ENCODE peak calls at places on chromosomes 12 and 14, in eight cellular contexts. One of them, this sample, is unnamed.
A peak's percentile ranks its signal among the peaks of the same experiment; 100 is the strongest.

GRCh38 chr14:77681196-77682157 is 26.3 kb downstream of the ALKBH1 start:
- DNase-seq in NT2/D1: no peak
- DNase-seq in colonic mucosa: peak; percentile 78
- DNase-seq in endothelial cell of umbilical vein: no peak
- DNase-seq in CD8-positive, alpha-beta memory T cell: no peak
- DNase-seq in neuronal stem cell: no peak
- DNase-seq in cardiac muscle cell: no peak
- DNase-seq in fibroblast of lung: peak; percentile 36
- DNase-seq in this sample: no peak

GRCh38 chr12:96193725-96194571 is at the start of gene ELK3:
- DNase-seq in fibroblast of lung: peak; percentile 70
- DNase-seq in neuronal stem cell: no peak
- DNase-seq in endothelial cell of umbilical vein: peak; percentile 95
- DNase-seq in NT2/D1: peak; percentile 38
- DNase-seq in cardiac muscle cell: peak; percentile 87
- DNase-seq in CD8-positive, alpha-beta memory T cell: peak; percentile 55
- DNase-seq in colonic mucosa: peak; percentile 75
- DNase-seq in this sample: peak; percentile 58

GRCh38 chr12:26266881-26267280 is 71.5 kb downstream of the SSPN start:
- DNase-seq in neuronal stem cell: no peak
- DNase-seq in endothelial cell of umbilical vein: no peak
- DNase-seq in fibroblast of lung: peak; percentile 12
- DNase-seq in CD8-positive, alpha-beta memory T cell: no peak
- DNase-seq in colonic mucosa: no peak
- DNase-seq in cardiac muscle cell: no peak
- DNase-seq in NT2/D1: no peak
- DNase-seq in this sample: no peak

GRCh38 chr12:121575952-121576615 is 4.7 kb downstream of the KDM2B start:
- DNase-seq in fibroblast of lung: no peak
- DNase-seq in neuronal stem cell: peak; percentile 29
- DNase-seq in endothelial cell of umbilical vein: no peak
- DNase-seq in NT2/D1: no peak
- DNase-seq in CD8-positive, alpha-beta memory T cell: no peak
- DNase-seq in colonic mucosa: no peak
- DNase-seq in cardiac muscle cell: peak; percentile 49
- DNase-seq in this sample: no peak

GRCh38 chr12:58067610-58068387 is 126.4 kb downstream of the ATP23 start:
- DNase-seq in CD8-positive, alpha-beta memory T cell: no peak
- DNase-seq in neuronal stem cell: no peak
- DNase-seq in colonic mucosa: no peak
- DNase-seq in fibroblast of lung: peak; percentile 96
- DNase-seq in NT2/D1: no peak
- DNase-seq in endothelial cell of umbilical vein: no peak
- DNase-seq in cardiac muscle cell: peak; percentile 29
- DNase-seq in this sample: no peak

GRCh38 chr12:195191-195590 is 18.8 kb downstream of the SLC6A12 start:
- DNase-seq in colonic mucosa: no peak
- DNase-seq in cardiac muscle cell: no peak
- DNase-seq in NT2/D1: no peak
- DNase-seq in neuronal stem cell: no peak
- DNase-seq in fibroblast of lung: no peak
- DNase-seq in endothelial cell of umbilical vein: no peak
- DNase-seq in CD8-positive, alpha-beta memory T cell: no peak
- DNase-seq in this sample: no peak

GRCh38 chr14:76953196-76953945 is 75.1 kb downstream of the IRF2BPL start:
- DNase-seq in endothelial cell of umbilical vein: peak; percentile 72
- DNase-seq in CD8-positive, alpha-beta memory T cell: peak; percentile 53
- DNase-seq in colonic mucosa: peak; percentile 78
- DNase-seq in neuronal stem cell: no peak
- DNase-seq in cardiac muscle cell: peak; percentile 77
- DNase-seq in fibroblast of lung: peak; percentile 78
- DNase-seq in NT2/D1: no peak
- DNase-seq in this sample: no peak

GRCh38 chr12:108349245-108349644 is 10.1 kb upstream of the CMKLR1 start:
- DNase-seq in NT2/D1: no peak
- DNase-seq in fibroblast of lung: no peak
- DNase-seq in CD8-positive, alpha-beta memory T cell: no peak
- DNase-seq in colonic mucosa: no peak
- DNase-seq in neuronal stem cell: no peak
- DNase-seq in endothelial cell of umbilical vein: no peak
- DNase-seq in cardiac muscle cell: no peak
- DNase-seq in this sample: no peak

GRCh38 chr14:33943081-33943480 is 7.8 kb downstream of the EGLN3 start:
- DNase-seq in neuronal stem cell: no peak
- DNase-seq in endothelial cell of umbilical vein: no peak
- DNase-seq in CD8-positive, alpha-beta memory T cell: no peak
- DNase-seq in colonic mucosa: peak; percentile 65
- DNase-seq in cardiac muscle cell: no peak
- DNase-seq in fibroblast of lung: no peak
- DNase-seq in NT2/D1: no peak
- DNase-seq in this sample: no peak

GRCh38 chr12:90064759-90065158 is 356.1 kb upstream of the ATP2B1 start:
- DNase-seq in neuronal stem cell: no peak
- DNase-seq in colonic mucosa: no peak
- DNase-seq in endothelial cell of umbilical vein: no peak
- DNase-seq in fibroblast of lung: no peak
- DNase-seq in CD8-positive, alpha-beta memory T cell: no peak
- DNase-seq in NT2/D1: no peak
- DNase-seq in cardiac muscle cell: peak; percentile 28
- DNase-seq in this sample: no peak

GRCh38 chr12:76123301-76124212 is 39.1 kb upstream of the NAP1L1 start:
- DNase-seq in neuronal stem cell: no peak
- DNase-seq in cardiac muscle cell: peak; percentile 42
- DNase-seq in NT2/D1: no peak
- DNase-seq in colonic mucosa: no peak
- DNase-seq in CD8-positive, alpha-beta memory T cell: no peak
- DNase-seq in endothelial cell of umbilical vein: peak; percentile 79
- DNase-seq in fibroblast of lung: peak; percentile 75
- DNase-seq in this sample: no peak

GRCh38 chr12:54082402-54082892 is 28.8 kb downstream of the HOXC4 start:
- DNase-seq in colonic mucosa: peak; percentile 19
- DNase-seq in endothelial cell of umbilical vein: no peak
- DNase-seq in neuronal stem cell: no peak
- DNase-seq in NT2/D1: no peak
- DNase-seq in cardiac muscle cell: peak; percentile 14
- DNase-seq in CD8-positive, alpha-beta memory T cell: peak; percentile 58
- DNase-seq in fibroblast of lung: peak; percentile 14
- DNase-seq in this sample: no peak

GRCh38 chr12:106645465-106646330 is 62.9 kb downstream of the RFX4 start:
- DNase-seq in fibroblast of lung: no peak
- DNase-seq in endothelial cell of umbilical vein: no peak
- DNase-seq in colonic mucosa: no peak
- DNase-seq in neuronal stem cell: no peak
- DNase-seq in CD8-positive, alpha-beta memory T cell: no peak
- DNase-seq in NT2/D1: no peak
- DNase-seq in cardiac muscle cell: no peak
- DNase-seq in this sample: no peak

GRCh38 chr14:65206448-65207096 is 104.3 kb upstream of the MAX start:
- DNase-seq in cardiac muscle cell: no peak
- DNase-seq in fibroblast of lung: peak; percentile 86
- DNase-seq in NT2/D1: no peak
- DNase-seq in neuronal stem cell: no peak
- DNase-seq in CD8-positive, alpha-beta memory T cell: no peak
- DNase-seq in colonic mucosa: no peak
- DNase-seq in endothelial cell of umbilical vein: no peak
- DNase-seq in this sample: no peak

GRCh38 chr14:68547305-68548193 is 245.3 kb downstream of the ZFP36L1 start:
- DNase-seq in fibroblast of lung: peak; percentile 90
- DNase-seq in CD8-positive, alpha-beta memory T cell: no peak
- DNase-seq in neuronal stem cell: no peak
- DNase-seq in NT2/D1: no peak
- DNase-seq in cardiac muscle cell: peak; percentile 92
- DNase-seq in colonic mucosa: no peak
- DNase-seq in endothelial cell of umbilical vein: no peak
- DNase-seq in this sample: no peak

GRCh38 chr14:23182372-23183014 is 967 bp downstream of the SLC7A8 start:
- DNase-seq in fibroblast of lung: no peak
- DNase-seq in endothelial cell of umbilical vein: peak; percentile 16
- DNase-seq in colonic mucosa: peak; percentile 84
- DNase-seq in NT2/D1: no peak
- DNase-seq in cardiac muscle cell: no peak
- DNase-seq in CD8-positive, alpha-beta memory T cell: peak; percentile 33
- DNase-seq in neuronal stem cell: no peak
- DNase-seq in this sample: no peak

GRCh38 chr12:12379831-12380730 is 23.2 kb downstream of the BORCS5 start:
- DNase-seq in colonic mucosa: no peak
- DNase-seq in cardiac muscle cell: peak; percentile 22
- DNase-seq in endothelial cell of umbilical vein: no peak
- DNase-seq in NT2/D1: no peak
- DNase-seq in fibroblast of lung: peak; percentile 56
- DNase-seq in neuronal stem cell: no peak
- DNase-seq in CD8-positive, alpha-beta memory T cell: peak; percentile 81
- DNase-seq in this sample: peak; percentile 30

GRCh38 chr12:88247241-88247643 is 105.1 kb downstream of the TMTC3 start:
- DNase-seq in neuronal stem cell: no peak
- DNase-seq in CD8-positive, alpha-beta memory T cell: no peak
- DNase-seq in colonic mucosa: no peak
- DNase-seq in endothelial cell of umbilical vein: peak; percentile 46
- DNase-seq in NT2/D1: no peak
- DNase-seq in fibroblast of lung: peak; percentile 93
- DNase-seq in cardiac muscle cell: peak; percentile 85
- DNase-seq in this sample: no peak

GRCh38 chr12:2284857-2285256 is 232.1 kb downstream of the CACNA1C start:
- DNase-seq in NT2/D1: peak; percentile 93
- DNase-seq in CD8-positive, alpha-beta memory T cell: no peak
- DNase-seq in endothelial cell of umbilical vein: peak; percentile 31
- DNase-seq in cardiac muscle cell: peak; percentile 88
- DNase-seq in fibroblast of lung: peak; percentile 79
- DNase-seq in colonic mucosa: peak; percentile 79
- DNase-seq in neuronal stem cell: peak; percentile 59
- DNase-seq in this sample: no peak

GRCh38 chr12:989751-990278 is 1.2 kb upstream of the ERC1 start:
- DNase-seq in colonic mucosa: peak; percentile 27
- DNase-seq in neuronal stem cell: peak; percentile 21
- DNase-seq in endothelial cell of umbilical vein: peak; percentile 78
- DNase-seq in fibroblast of lung: peak; percentile 81
- DNase-seq in CD8-positive, alpha-beta memory T cell: peak; percentile 10
- DNase-seq in NT2/D1: no peak
- DNase-seq in cardiac muscle cell: peak; percentile 74
- DNase-seq in this sample: no peak

GRCh38 chr12:4449862-4450222 is 4.2 kb upstream of the FGF6 start:
- DNase-seq in neuronal stem cell: no peak
- DNase-seq in fibroblast of lung: no peak
- DNase-seq in colonic mucosa: no peak
- DNase-seq in endothelial cell of umbilical vein: no peak
- DNase-seq in CD8-positive, alpha-beta memory T cell: no peak
- DNase-seq in cardiac muscle cell: no peak
- DNase-seq in NT2/D1: no peak
- DNase-seq in this sample: no peak
- H3K9me3 ChIP-seq in neuronal stem cell: no peaks in the 10 kb centered on the region
- H3K9me3 ChIP-seq in fibroblast of lung: no peaks in the 10 kb centered on the region
- H3K9me3 ChIP-seq in colonic mucosa: no peaks in the 10 kb centered on the region
- H3K9me3 ChIP-seq in endothelial cell of umbilical vein: no peaks in the 10 kb centered on the region
- H3K9me3 ChIP-seq in CD8-positive, alpha-beta memory T cell: no peaks in the 10 kb centered on the region
- H3K9me3 ChIP-seq in cardiac muscle cell: no peaks in the 10 kb centered on the region
- H3K9me3 ChIP-seq in NT2/D1: peaks cover 19% of the 10 kb centered on the region
- H3K9me3 ChIP-seq in this sample: no peaks in the 10 kb centered on the region

GRCh38 chr14:37834275-37834674 is 238.8 kb downstream of the TTC6 start:
- DNase-seq in neuronal stem cell: no peak
- DNase-seq in endothelial cell of umbilical vein: no peak
- DNase-seq in NT2/D1: no peak
- DNase-seq in CD8-positive, alpha-beta memory T cell: no peak
- DNase-seq in cardiac muscle cell: no peak
- DNase-seq in fibroblast of lung: no peak
- DNase-seq in colonic mucosa: no peak
- DNase-seq in this sample: no peak
- H3K9me3 ChIP-seq in neuronal stem cell: peaks cover 3% of the 10 kb centered on the region
- H3K9me3 ChIP-seq in endothelial cell of umbilical vein: no peaks in the 10 kb centered on the region
- H3K9me3 ChIP-seq in NT2/D1: no peaks in the 10 kb centered on the region
- H3K9me3 ChIP-seq in CD8-positive, alpha-beta memory T cell: no peaks in the 10 kb centered on the region
- H3K9me3 ChIP-seq in cardiac muscle cell: no peaks in the 10 kb centered on the region
- H3K9me3 ChIP-seq in fibroblast of lung: no peaks in the 10 kb centered on the region
- H3K9me3 ChIP-seq in colonic mucosa: no peaks in the 10 kb centered on the region
- H3K9me3 ChIP-seq in this sample: peaks cover 3% of the 10 kb centered on the region

GRCh38 chr14:66268802-66269334 is 217.3 kb upstream of the CCDC196 start:
- DNase-seq in cardiac muscle cell: no peak
- DNase-seq in CD8-positive, alpha-beta memory T cell: no peak
- DNase-seq in fibroblast of lung: no peak
- DNase-seq in neuronal stem cell: no peak
- DNase-seq in colonic mucosa: no peak
- DNase-seq in endothelial cell of umbilical vein: no peak
- DNase-seq in NT2/D1: no peak
- DNase-seq in this sample: no peak
- H3K9me3 ChIP-seq in cardiac muscle cell: no peaks in the 10 kb centered on the region
- H3K9me3 ChIP-seq in CD8-positive, alpha-beta memory T cell: no peaks in the 10 kb centered on the region
- H3K9me3 ChIP-seq in fibroblast of lung: no peaks in the 10 kb centered on the region
- H3K9me3 ChIP-seq in neuronal stem cell: no peaks in the 10 kb centered on the region
- H3K9me3 ChIP-seq in colonic mucosa: no peaks in the 10 kb centered on the region
- H3K9me3 ChIP-seq in endothelial cell of umbilical vein: no peaks in the 10 kb centered on the region
- H3K9me3 ChIP-seq in NT2/D1: no peaks in the 10 kb centered on the region
- H3K9me3 ChIP-seq in this sample: no peaks in the 10 kb centered on the region

GRCh38 chr12:38158428-38159091 is 158.0 kb upstream of the ALG10B start:
- DNase-seq in colonic mucosa: peak; percentile 9
- DNase-seq in fibroblast of lung: no peak
- DNase-seq in CD8-positive, alpha-beta memory T cell: no peak
- DNase-seq in neuronal stem cell: no peak
- DNase-seq in NT2/D1: no peak
- DNase-seq in endothelial cell of umbilical vein: no peak
- DNase-seq in cardiac muscle cell: no peak
- DNase-seq in this sample: no peak

GRCh38 chr12:38155526-38156496 is 160.8 kb upstream of the ALG10B start:
- DNase-seq in cardiac muscle cell: no peak
- DNase-seq in neuronal stem cell: no peak
- DNase-seq in NT2/D1: no peak
- DNase-seq in fibroblast of lung: no peak
- DNase-seq in endothelial cell of umbilical vein: no peak
- DNase-seq in CD8-positive, alpha-beta memory T cell: no peak
- DNase-seq in colonic mucosa: peak; percentile 13
- DNase-seq in this sample: no peak

GRCh38 chr12:38157933-38158401 is 158.6 kb upstream of the ALG10B start:
- DNase-seq in neuronal stem cell: no peak
- DNase-seq in CD8-positive, alpha-beta memory T cell: no peak
- DNase-seq in endothelial cell of umbilical vein: no peak
- DNase-seq in NT2/D1: no peak
- DNase-seq in colonic mucosa: peak; percentile 9
- DNase-seq in fibroblast of lung: no peak
- DNase-seq in cardiac muscle cell: no peak
- DNase-seq in this sample: no peak

GRCh38 chr12:38156497-38157245 is 159.9 kb upstream of the ALG10B start:
- DNase-seq in neuronal stem cell: no peak
- DNase-seq in fibroblast of lung: no peak
- DNase-seq in NT2/D1: no peak
- DNase-seq in endothelial cell of umbilical vein: no peak
- DNase-seq in cardiac muscle cell: no peak
- DNase-seq in colonic mucosa: peak; percentile 12
- DNase-seq in CD8-positive, alpha-beta memory T cell: no peak
- DNase-seq in this sample: no peak

DNA sequence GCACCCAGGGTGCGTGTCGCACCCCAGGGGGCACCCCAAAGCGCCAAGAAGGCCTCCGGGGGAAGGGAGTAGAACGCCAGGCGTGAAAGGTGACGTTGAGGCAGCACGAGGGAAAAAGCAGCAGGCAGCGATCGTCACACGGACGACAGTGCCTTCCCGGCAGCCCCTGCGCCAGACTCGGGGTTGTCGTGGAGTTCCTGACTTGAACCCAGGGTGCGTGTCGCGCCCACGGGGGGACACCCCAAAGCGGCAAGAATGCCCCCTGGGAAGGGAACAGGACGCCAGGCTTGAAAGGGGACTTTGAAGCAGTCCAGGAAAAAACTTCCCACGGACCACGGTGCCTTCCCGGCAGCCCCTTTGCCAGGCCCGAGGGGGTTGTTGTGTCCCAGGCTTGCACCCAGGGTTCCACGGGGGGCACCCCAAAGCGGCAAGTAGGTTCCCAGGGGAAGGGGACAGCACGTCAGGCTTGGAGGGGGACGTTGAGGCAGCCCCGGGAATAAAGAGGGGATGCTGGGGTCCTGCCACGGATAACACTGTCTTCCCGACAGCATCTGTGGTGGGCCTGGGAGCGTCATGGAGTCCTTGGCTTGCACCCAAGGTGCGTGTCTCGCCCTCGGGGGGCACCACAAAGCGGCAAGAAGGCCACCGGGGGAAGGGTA is 159.2 kb upstream of the ALG10B start:
- DNase-seq in colonic mucosa: peak; percentile 15
- DNase-seq in CD8-positive, alpha-beta memory T cell: no peak
- DNase-seq in neuronal stem cell: no peak
- DNase-seq in fibroblast of lung: no peak
- DNase-seq in cardiac muscle cell: no peak
- DNase-seq in NT2/D1: no peak
- DNase-seq in endothelial cell of umbilical vein: no peak
- DNase-seq in this sample: no peak
- H3K9me3 ChIP-seq in colonic mucosa: no peaks in the 10 kb centered on the region
- H3K9me3 ChIP-seq in CD8-positive, alpha-beta memory T cell: no peaks in the 10 kb centered on the region
- H3K9me3 ChIP-seq in neuronal stem cell: peaks cover 72% of the 10 kb centered on the region
- H3K9me3 ChIP-seq in fibroblast of lung: no peaks in the 10 kb centered on the region
- H3K9me3 ChIP-seq in cardiac muscle cell: no peaks in the 10 kb centered on the region
- H3K9me3 ChIP-seq in NT2/D1: no peaks in the 10 kb centered on the region
- H3K9me3 ChIP-seq in endothelial cell of umbilical vein: peaks cover 5% of the 10 kb centered on the region
- H3K9me3 ChIP-seq in this sample: no peaks in the 10 kb centered on the region